ENCODE peak calls at places on chromosomes 3 and 15, in seven cellular contexts. One of them, this sample, is unnamed.

GRCh38 chr15:81930582-81931369 is 115.0 kb downstream of the MEX3B start:
- DNase-seq in IMR-90: no peak
- DNase-seq in GM12878: no peak
- DNase-seq in A549: no peak
- DNase-seq in HCT116: no peak
- DNase-seq in H1: no peak
- DNase-seq in HepG2: no peak
- DNase-seq in this sample: no peak

GRCh38 chr3:37198996-37199395 is 24.6 kb upstream of the LRRFIP2 start:
- DNase-seq in IMR-90: peak
- DNase-seq in GM12878: no peak
- DNase-seq in A549: no peak
- DNase-seq in HCT116: no peak
- DNase-seq in H1: no peak
- DNase-seq in HepG2: no peak
- DNase-seq in this sample: no peak

GRCh38 chr3:16834214-16834613 is 50.5 kb upstream of the PLCL2 start:
- DNase-seq in IMR-90: no peak
- DNase-seq in GM12878: no peak
- DNase-seq in A549: no peak
- DNase-seq in HCT116: no peak
- DNase-seq in H1: no peak
- DNase-seq in HepG2: no peak
- DNase-seq in this sample: no peak

GRCh38 chr3:100075731-100076543 is 38.4 kb downstream of the FILIP1L start:
- DNase-seq in IMR-90: no peak
- DNase-seq in GM12878: no peak
- DNase-seq in A549: no peak
- DNase-seq in HCT116: no peak
- DNase-seq in H1: no peak
- DNase-seq in HepG2: peak
- DNase-seq in this sample: peak

GRCh38 chr3:78101363-78101762 is 1061.5 kb downstream of the ROBO2 start:
- DNase-seq in IMR-90: peak
- DNase-seq in GM12878: no peak
- DNase-seq in A549: no peak
- DNase-seq in HCT116: no peak
- DNase-seq in H1: no peak
- DNase-seq in HepG2: no peak
- DNase-seq in this sample: no peak

GRCh38 chr3:154862265-154862664 is 217.9 kb upstream of the MME start:
- DNase-seq in IMR-90: peak
- DNase-seq in GM12878: no peak
- DNase-seq in A549: no peak
- DNase-seq in HCT116: no peak
- DNase-seq in H1: no peak
- DNase-seq in HepG2: no peak
- DNase-seq in this sample: no peak

GRCh38 chr15:50183112-50183794 is 1.3 kb downstream of the SLC27A2 start:
- DNase-seq in IMR-90: no peak
- DNase-seq in GM12878: no peak
- DNase-seq in A549: no peak
- DNase-seq in HCT116: no peak
- DNase-seq in H1: no peak
- DNase-seq in HepG2: no peak
- DNase-seq in this sample: peak

GRCh38 chr15:93331545-93332117 is 242.6 kb upstream of the RGMA start:
- DNase-seq in IMR-90: no peak
- DNase-seq in GM12878: no peak
- DNase-seq in A549: no peak
- DNase-seq in HCT116: no peak
- DNase-seq in H1: peak
- DNase-seq in HepG2: no peak
- DNase-seq in this sample: no peak

GRCh38 chr3:152038491-152038890 is 165.0 kb downstream of the SUCNR1 start:
- DNase-seq in IMR-90: no peak
- DNase-seq in GM12878: no peak
- DNase-seq in A549: no peak
- DNase-seq in HCT116: no peak
- DNase-seq in H1: no peak
- DNase-seq in HepG2: no peak
- DNase-seq in this sample: no peak

GRCh38 chr3:155995525-155996370 is 124.6 kb upstream of the KCNAB1 start:
- DNase-seq in IMR-90: peak
- DNase-seq in GM12878: no peak
- DNase-seq in A549: peak
- DNase-seq in HCT116: peak
- DNase-seq in H1: no peak
- DNase-seq in HepG2: peak
- DNase-seq in this sample: peak

GRCh38 chr3:151439652-151440125 is 21.2 kb downstream of the IGSF10 start:
- DNase-seq in IMR-90: peak
- DNase-seq in GM12878: no peak
- DNase-seq in A549: peak
- DNase-seq in HCT116: peak
- DNase-seq in H1: no peak
- DNase-seq in HepG2: peak
- DNase-seq in this sample: peak

GRCh38 chr15:55685292-55685691 is 57.7 kb downstream of the PRTG start:
- DNase-seq in IMR-90: peak
- DNase-seq in GM12878: no peak
- DNase-seq in A549: no peak
- DNase-seq in HCT116: no peak
- DNase-seq in H1: no peak
- DNase-seq in HepG2: no peak
- DNase-seq in this sample: no peak

GRCh38 chr15:89381330-89381729 is 46.7 kb upstream of the POLG start:
- DNase-seq in IMR-90: no peak
- DNase-seq in GM12878: no peak
- DNase-seq in A549: no peak
- DNase-seq in HCT116: no peak
- DNase-seq in H1: no peak
- DNase-seq in HepG2: no peak
- DNase-seq in this sample: no peak

GRCh38 chr3:100899440-100900091 is 93.7 kb downstream of the ABI3BP start:
- DNase-seq in IMR-90: no peak
- DNase-seq in GM12878: peak
- DNase-seq in A549: no peak
- DNase-seq in HCT116: no peak
- DNase-seq in H1: no peak
- DNase-seq in HepG2: no peak
- DNase-seq in this sample: no peak

GRCh38 chr15:60128000-60128376 is 123.9 kb downstream of the FOXB1 start:
- DNase-seq in IMR-90: peak
- DNase-seq in GM12878: no peak
- DNase-seq in A549: no peak
- DNase-seq in HCT116: no peak
- DNase-seq in H1: no peak
- DNase-seq in HepG2: no peak
- DNase-seq in this sample: no peak

GRCh38 chr3:39791603-39792002 is 17.8 kb upstream of the MYRIP start:
- DNase-seq in IMR-90: no peak
- DNase-seq in GM12878: no peak
- DNase-seq in A549: no peak
- DNase-seq in HCT116: no peak
- DNase-seq in H1: no peak
- DNase-seq in HepG2: no peak
- DNase-seq in this sample: no peak

GRCh38 chr15:77580991-77581682 is 51.6 kb downstream of the LINGO1 start:
- DNase-seq in IMR-90: no peak
- DNase-seq in GM12878: no peak
- DNase-seq in A549: no peak
- DNase-seq in HCT116: no peak
- DNase-seq in H1: no peak
- DNase-seq in HepG2: no peak
- DNase-seq in this sample: no peak

GRCh38 chr15:90483012-90483307 is 46.8 kb upstream of the CRTC3 start:
- DNase-seq in IMR-90: no peak
- DNase-seq in GM12878: no peak
- DNase-seq in A549: no peak
- DNase-seq in HCT116: no peak
- DNase-seq in H1: no peak
- DNase-seq in HepG2: no peak
- DNase-seq in this sample: no peak

GRCh38 chr15:90629217-90629616 is 87.9 kb upstream of the BLM start:
- DNase-seq in IMR-90: no peak
- DNase-seq in GM12878: no peak
- DNase-seq in A549: no peak
- DNase-seq in HCT116: no peak
- DNase-seq in H1: no peak
- DNase-seq in HepG2: no peak
- DNase-seq in this sample: no peak

GRCh38 chr3:45178131-45179023 is 32.2 kb upstream of the CDCP1 start:
- DNase-seq in IMR-90: peak
- DNase-seq in GM12878: no peak
- DNase-seq in A549: no peak
- DNase-seq in HCT116: no peak
- DNase-seq in H1: no peak
- DNase-seq in HepG2: no peak
- DNase-seq in this sample: no peak
- TF ChIP-seq CEBPB in IMR-90: no peak
- TF ChIP-seq CEBPB in GM12878: no peak
- TF ChIP-seq CEBPB in A549: no peak
- TF ChIP-seq CEBPB in HCT116: no peak
- TF ChIP-seq CEBPB in H1: no peak
- TF ChIP-seq CEBPB in HepG2: no peak
- TF ChIP-seq CEBPB in this sample: no peak

GRCh38 chr3:107921083-107921482 is 169.7 kb downstream of the CD47 start:
- DNase-seq in IMR-90: no peak
- DNase-seq in GM12878: no peak
- DNase-seq in A549: no peak
- DNase-seq in HCT116: no peak
- DNase-seq in H1: no peak
- DNase-seq in HepG2: no peak
- DNase-seq in this sample: no peak
- TF ChIP-seq CEBPB in IMR-90: no peak
- TF ChIP-seq CEBPB in GM12878: no peak
- TF ChIP-seq CEBPB in A549: no peak
- TF ChIP-seq CEBPB in HCT116: no peak
- TF ChIP-seq CEBPB in H1: no peak
- TF ChIP-seq CEBPB in HepG2: no peak
- TF ChIP-seq CEBPB in this sample: no peak

GRCh38 chr3:184815046-184815930 is 3.3 kb downstream of the VPS8 start:
- DNase-seq in IMR-90: peak
- DNase-seq in GM12878: no peak
- DNase-seq in A549: no peak
- DNase-seq in HCT116: no peak
- DNase-seq in H1: no peak
- DNase-seq in HepG2: no peak
- DNase-seq in this sample: no peak

GRCh38 chr3:184811999-184812844 is at the start of gene VPS8:
- DNase-seq in IMR-90: peak
- DNase-seq in GM12878: peak
- DNase-seq in A549: peak
- DNase-seq in HCT116: peak
- DNase-seq in H1: peak
- DNase-seq in HepG2: peak
- DNase-seq in this sample: peak

GRCh38 chr3:184813357-184813756 is 1.4 kb downstream of the VPS8 start:
- DNase-seq in IMR-90: no peak
- DNase-seq in GM12878: no peak
- DNase-seq in A549: no peak
- DNase-seq in HCT116: no peak
- DNase-seq in H1: no peak
- DNase-seq in HepG2: no peak
- DNase-seq in this sample: no peak

GRCh38 chr3:184812845-184813157 is 835 bp downstream of the VPS8 start:
- DNase-seq in IMR-90: no peak
- DNase-seq in GM12878: no peak
- DNase-seq in A549: no peak
- DNase-seq in HCT116: no peak
- DNase-seq in H1: no peak
- DNase-seq in HepG2: no peak
- DNase-seq in this sample: no peak

DNA sequence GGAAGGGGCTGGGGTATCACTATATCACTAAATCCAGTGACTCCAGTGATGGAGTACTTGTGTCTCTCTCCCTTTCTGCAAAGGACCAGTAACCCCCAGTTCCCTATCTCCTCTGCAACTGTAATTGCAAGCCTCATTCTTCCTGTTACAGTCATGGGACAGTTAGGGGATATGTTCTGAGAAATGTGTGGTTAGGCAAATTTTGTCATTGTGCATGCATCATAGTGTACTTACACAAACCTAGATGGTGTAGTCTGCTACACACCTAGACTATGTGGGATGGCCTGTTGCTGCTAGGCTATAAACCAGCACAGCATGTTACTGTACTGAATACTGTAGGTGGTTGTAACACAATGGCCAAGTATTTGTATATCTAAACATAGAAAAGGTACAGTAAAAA is 2.2 kb downstream of the VPS8 start:
- DNase-seq in IMR-90: peak
- DNase-seq in GM12878: peak
- DNase-seq in A549: no peak
- DNase-seq in HCT116: no peak
- DNase-seq in H1: no peak
- DNase-seq in HepG2: no peak
- DNase-seq in this sample: no peak
- TF ChIP-seq CEBPB in IMR-90: peak
- TF ChIP-seq CEBPB in GM12878: no peak
- TF ChIP-seq CEBPB in A549: no peak
- TF ChIP-seq CEBPB in HCT116: no peak
- TF ChIP-seq CEBPB in H1: no peak
- TF ChIP-seq CEBPB in HepG2: no peak
- TF ChIP-seq CEBPB in this sample: no peak

DNA sequence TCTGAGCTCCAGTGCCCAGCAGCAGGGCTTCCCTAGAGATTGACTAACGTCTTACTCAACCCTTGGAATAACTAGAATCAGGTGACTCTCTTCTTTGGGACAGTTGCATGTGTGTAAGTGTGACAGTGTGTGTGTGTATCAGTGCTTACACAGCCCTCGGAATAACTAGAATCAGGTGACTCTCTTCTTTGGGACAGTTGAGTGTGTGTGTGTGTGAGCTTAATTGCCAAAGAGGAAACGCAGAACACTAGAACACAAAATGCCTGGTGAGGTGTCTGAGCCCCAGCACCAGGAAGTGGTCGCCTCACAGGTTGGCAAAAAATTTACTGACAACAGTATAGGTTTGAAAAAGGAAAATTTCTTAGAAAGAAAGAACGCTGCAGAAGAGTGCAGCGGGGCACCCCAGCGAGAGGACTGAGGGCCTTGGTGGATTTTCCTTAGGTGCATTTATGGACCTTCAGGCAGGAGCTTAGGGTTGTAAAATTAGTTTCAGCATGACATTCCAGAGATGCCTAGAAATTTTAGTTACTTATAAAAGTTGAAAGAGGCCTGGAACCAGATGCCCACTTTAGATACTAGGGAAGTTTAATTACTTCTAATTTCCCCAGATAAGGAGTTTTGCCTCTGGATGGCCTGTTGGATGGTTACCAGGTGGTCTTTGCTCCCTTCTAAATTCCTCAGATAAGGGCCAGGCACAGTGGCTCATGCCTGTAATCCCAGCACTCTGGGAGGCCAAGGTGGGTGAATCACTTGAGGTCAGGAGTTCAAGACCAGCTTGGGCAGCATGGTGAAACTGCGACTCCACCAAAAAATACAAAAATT is 3.7 kb upstream of the WDR82 start:
- DNase-seq in IMR-90: no peak
- DNase-seq in GM12878: no peak
- DNase-seq in A549: no peak
- DNase-seq in HCT116: no peak
- DNase-seq in H1: no peak
- DNase-seq in HepG2: peak
- DNase-seq in this sample: no peak
- TF ChIP-seq CEBPB in IMR-90: no peak
- TF ChIP-seq CEBPB in GM12878: no peak
- TF ChIP-seq CEBPB in A549: no peak
- TF ChIP-seq CEBPB in HCT116: no peak
- TF ChIP-seq CEBPB in H1: no peak
- TF ChIP-seq CEBPB in HepG2: no peak
- TF ChIP-seq CEBPB in this sample: no peak